ENCODE peak calls at places on chromosome 3, in four cellular contexts. One of them, this sample, is unnamed.

GRCh38 chr3:178056868-178057267 is 479.4 kb upstream of the KCNMB2 start:
- DNase-seq in T-helper 17 cell: no peak
- DNase-seq in cerebellum: no peak
- DNase-seq in esophagus squamous epithelium: no peak
- DNase-seq in this sample: no peak

GRCh38 chr3:100270218-100270588 is 9.4 kb downstream of the TBC1D23 start:
- DNase-seq in T-helper 17 cell: no peak
- DNase-seq in cerebellum: no peak
- DNase-seq in esophagus squamous epithelium: no peak
- DNase-seq in this sample: no peak

GRCh38 chr3:154135511-154136173 is 14.5 kb downstream of the ARHGEF26 start:
- DNase-seq in T-helper 17 cell: no peak
- DNase-seq in cerebellum: no peak
- DNase-seq in esophagus squamous epithelium: no peak
- DNase-seq in this sample: no peak

GRCh38 chr3:4504340-4505261 is 11.5 kb downstream of the ITPR1 start:
- DNase-seq in T-helper 17 cell: peak; percentile 20
- DNase-seq in cerebellum: no peak
- DNase-seq in esophagus squamous epithelium: no peak
- DNase-seq in this sample: no peak

GRCh38 chr3:53768478-53769459 is 77.5 kb downstream of the CHDH start:
- DNase-seq in T-helper 17 cell: no peak
- DNase-seq in cerebellum: no peak
- DNase-seq in esophagus squamous epithelium: no peak
- DNase-seq in this sample: no peak

GRCh38 chr3:23668430-23668904 is 137.3 kb upstream of the UBE2E1 start:
- DNase-seq in T-helper 17 cell: no peak
- DNase-seq in cerebellum: no peak
- DNase-seq in esophagus squamous epithelium: no peak
- DNase-seq in this sample: no peak

GRCh38 chr3:81300324-81300927 is 461.0 kb downstream of the GBE1 start:
- DNase-seq in T-helper 17 cell: no peak
- DNase-seq in cerebellum: no peak
- DNase-seq in esophagus squamous epithelium: no peak
- DNase-seq in this sample: no peak

GRCh38 chr3:195807681-195808121 is 4.0 kb downstream of the MUC4 start:
- DNase-seq in T-helper 17 cell: no peak
- DNase-seq in cerebellum: no peak
- DNase-seq in esophagus squamous epithelium: no peak
- DNase-seq in this sample: no peak

GRCh38 chr3:117526485-117527079 is 817.0 kb downstream of the TUSC7 start:
- DNase-seq in T-helper 17 cell: no peak
- DNase-seq in cerebellum: no peak
- DNase-seq in esophagus squamous epithelium: no peak
- DNase-seq in this sample: no peak

GRCh38 chr3:105878061-105878460 is 9.2 kb upstream of the CBLB start:
- DNase-seq in T-helper 17 cell: no peak
- DNase-seq in cerebellum: no peak
- DNase-seq in esophagus squamous epithelium: no peak
- DNase-seq in this sample: no peak

GRCh38 chr3:129491794-129492193 is 36.6 kb upstream of the RHO start:
- DNase-seq in T-helper 17 cell: no peak
- DNase-seq in cerebellum: no peak
- DNase-seq in esophagus squamous epithelium: no peak
- DNase-seq in this sample: no peak

GRCh38 chr3:133459400-133459799 is 59.5 kb downstream of the BFSP2 start:
- DNase-seq in T-helper 17 cell: no peak
- DNase-seq in cerebellum: no peak
- DNase-seq in esophagus squamous epithelium: no peak
- DNase-seq in this sample: no peak

GRCh38 chr3:179436517-179436916 is 14.8 kb downstream of the GNB4 start:
- DNase-seq in T-helper 17 cell: no peak
- DNase-seq in cerebellum: no peak
- DNase-seq in esophagus squamous epithelium: no peak
- DNase-seq in this sample: no peak

GRCh38 chr3:28940530-28940929 is 340.3 kb upstream of the RBMS3 start:
- DNase-seq in T-helper 17 cell: no peak
- DNase-seq in cerebellum: peak; percentile 7
- DNase-seq in esophagus squamous epithelium: no peak
- DNase-seq in this sample: no peak

GRCh38 chr3:13379191-13379830 is 40.8 kb downstream of the NUP210 start:
- DNase-seq in T-helper 17 cell: no peak
- DNase-seq in cerebellum: no peak
- DNase-seq in esophagus squamous epithelium: no peak
- DNase-seq in this sample: no peak

GRCh38 chr3:50157821-50158556 is 2.9 kb downstream of the SEMA3F start:
- DNase-seq in T-helper 17 cell: no peak
- DNase-seq in cerebellum: no peak
- DNase-seq in esophagus squamous epithelium: no peak
- DNase-seq in this sample: no peak

GRCh38 chr3:76470285-76470684 is 569.6 kb upstream of the ROBO2 start:
- DNase-seq in T-helper 17 cell: no peak
- DNase-seq in cerebellum: no peak
- DNase-seq in esophagus squamous epithelium: no peak
- DNase-seq in this sample: no peak

GRCh38 chr3:37291275-37291700 is 116.9 kb upstream of the LRRFIP2 start:
- DNase-seq in T-helper 17 cell: no peak
- DNase-seq in cerebellum: no peak
- DNase-seq in esophagus squamous epithelium: no peak
- DNase-seq in this sample: no peak

GRCh38 chr3:112298781-112299180 is 4.8 kb upstream of the SLC9C1 start:
- DNase-seq in T-helper 17 cell: no peak
- DNase-seq in cerebellum: no peak
- DNase-seq in esophagus squamous epithelium: no peak
- DNase-seq in this sample: no peak

GRCh38 chr3:60669636-60670035 is 581.6 kb downstream of the FHIT start:
- DNase-seq in T-helper 17 cell: no peak
- DNase-seq in cerebellum: no peak
- DNase-seq in esophagus squamous epithelium: no peak
- DNase-seq in this sample: no peak

GRCh38 chr3:72270072-72270611 is 485.2 kb upstream of the PROK2 start:
- DNase-seq in T-helper 17 cell: no peak
- DNase-seq in cerebellum: no peak
- DNase-seq in esophagus squamous epithelium: peak; percentile 34
- DNase-seq in this sample: no peak

GRCh38 chr3:77530870-77531269 is 491.0 kb downstream of the ROBO2 start:
- DNase-seq in T-helper 17 cell: no peak
- DNase-seq in cerebellum: peak; percentile 36
- DNase-seq in esophagus squamous epithelium: no peak
- DNase-seq in this sample: no peak

GRCh38 chr3:41526995-41527573 is 327.8 kb downstream of the CTNNB1 start:
- DNase-seq in T-helper 17 cell: no peak
- DNase-seq in cerebellum: no peak
- DNase-seq in esophagus squamous epithelium: no peak
- DNase-seq in this sample: no peak

GRCh38 chr3:135771760-135772159 is 193.8 kb upstream of the PPP2R3A start:
- DNase-seq in T-helper 17 cell: no peak
- DNase-seq in cerebellum: peak; percentile 34
- DNase-seq in esophagus squamous epithelium: no peak
- DNase-seq in this sample: no peak

GRCh38 chr3:170044795-170045244 is 7.0 kb downstream of the GPR160 start:
- DNase-seq in T-helper 17 cell: no peak
- DNase-seq in cerebellum: no peak
- DNase-seq in esophagus squamous epithelium: no peak
- DNase-seq in this sample: no peak

GRCh38 chr3:16478516-16478915 is 35.0 kb downstream of the RFTN1 start:
- DNase-seq in T-helper 17 cell: no peak
- DNase-seq in cerebellum: no peak
- DNase-seq in esophagus squamous epithelium: no peak
- DNase-seq in this sample: no peak

GRCh38 chr3:114052216-114052615 is 4.1 kb downstream of the CCDC191 start:
- DNase-seq in T-helper 17 cell: no peak
- DNase-seq in cerebellum: no peak
- DNase-seq in esophagus squamous epithelium: no peak
- DNase-seq in this sample: no peak

This sample was measured in amygdala.